ENCODE peak calls at places on chromosomes 1 and 21, in four cellular contexts. One of them, this sample, is unnamed. For H3K9me3, the result is how much of the 10 kb centered on the place peaks cover.

GRCh38 chr1:78650114-78650513 is 483 bp downstream of the IFI44 start:
- DNase-seq in HepG2: no peak
- DNase-seq in transverse colon: no peak
- DNase-seq in breast epithelium: no peak
- DNase-seq in this sample: no peak

GRCh38 chr1:159250817-159251216 is 46.1 kb downstream of the ACKR1 start:
- DNase-seq in HepG2: no peak
- DNase-seq in breast epithelium: no peak
- DNase-seq in transverse colon: no peak
- DNase-seq in this sample: no peak

GRCh38 chr1:33036051-33036525 is 595 bp downstream of the AK2 start:
- DNase-seq in breast epithelium: no peak
- DNase-seq in HepG2: peak
- DNase-seq in transverse colon: no peak
- DNase-seq in this sample: no peak

GRCh38 chr1:181335631-181336030 is 147.7 kb upstream of the CACNA1E start:
- DNase-seq in transverse colon: no peak
- DNase-seq in HepG2: no peak
- DNase-seq in breast epithelium: no peak
- DNase-seq in this sample: no peak

GRCh38 chr1:161088587-161089110 is 709 bp downstream of the NECTIN4 start:
- DNase-seq in transverse colon: no peak
- DNase-seq in HepG2: no peak
- DNase-seq in breast epithelium: no peak
- DNase-seq in this sample: no peak

GRCh38 chr1:27575861-27576331 is 28.0 kb downstream of the AHDC1 start:
- DNase-seq in HepG2: peak
- DNase-seq in breast epithelium: no peak
- DNase-seq in transverse colon: peak
- DNase-seq in this sample: peak

GRCh38 chr1:2466834-2467554 is 9.1 kb upstream of the PLCH2 start:
- DNase-seq in transverse colon: no peak
- DNase-seq in HepG2: no peak
- DNase-seq in breast epithelium: no peak
- DNase-seq in this sample: no peak

GRCh38 chr1:232193451-232193783 is 436.5 kb downstream of the SIPA1L2 start:
- DNase-seq in transverse colon: no peak
- DNase-seq in breast epithelium: no peak
- DNase-seq in HepG2: no peak
- DNase-seq in this sample: no peak

GRCh38 chr21:38323721-38324591 is 67.2 kb downstream of the KCNJ15 start:
- DNase-seq in HepG2: no peak
- DNase-seq in transverse colon: no peak
- DNase-seq in breast epithelium: no peak
- DNase-seq in this sample: peak

GRCh38 chr1:12001996-12002493 is 17.3 kb upstream of the MIIP start:
- DNase-seq in HepG2: no peak
- DNase-seq in transverse colon: no peak
- DNase-seq in breast epithelium: no peak
- DNase-seq in this sample: no peak

GRCh38 chr1:227316941-227317540 is 1.3 kb downstream of the CDC42BPA start:
- DNase-seq in HepG2: no peak
- DNase-seq in transverse colon: no peak
- DNase-seq in breast epithelium: no peak
- DNase-seq in this sample: no peak

GRCh38 chr21:33968082-33968997 is 52.7 kb upstream of the ATP5PO start:
- DNase-seq in breast epithelium: no peak
- DNase-seq in transverse colon: peak
- DNase-seq in HepG2: peak
- DNase-seq in this sample: no peak

GRCh38 chr1:221204055-221204833 is 325.0 kb downstream of the HLX start:
- DNase-seq in transverse colon: no peak
- DNase-seq in breast epithelium: no peak
- DNase-seq in HepG2: no peak
- DNase-seq in this sample: no peak

GRCh38 chr1:73943270-73943669 is 254.7 kb downstream of the LRRIQ3 start:
- DNase-seq in transverse colon: no peak
- DNase-seq in HepG2: no peak
- DNase-seq in breast epithelium: no peak
- DNase-seq in this sample: no peak

GRCh38 chr1:58911841-58912553 is 128.2 kb upstream of the JUN start:
- DNase-seq in HepG2: no peak
- DNase-seq in transverse colon: no peak
- DNase-seq in breast epithelium: no peak
- DNase-seq in this sample: peak

GRCh38 chr1:176540428-176540827 is 77.5 kb downstream of the PAPPA2 start:
- DNase-seq in HepG2: no peak
- DNase-seq in breast epithelium: no peak
- DNase-seq in transverse colon: no peak
- DNase-seq in this sample: no peak

GRCh38 chr1:58852731-58853485 is 69.1 kb upstream of the JUN start:
- DNase-seq in transverse colon: no peak
- DNase-seq in HepG2: no peak
- DNase-seq in breast epithelium: no peak
- DNase-seq in this sample: no peak

GRCh38 chr21:40404319-40404906 is 442.5 kb downstream of the DSCAM start:
- DNase-seq in breast epithelium: no peak
- DNase-seq in transverse colon: no peak
- DNase-seq in HepG2: no peak
- DNase-seq in this sample: no peak

GRCh38 chr1:59018860-59019259 is 235.0 kb upstream of the JUN start:
- DNase-seq in transverse colon: no peak
- DNase-seq in HepG2: no peak
- DNase-seq in breast epithelium: no peak
- DNase-seq in this sample: no peak

GRCh38 chr1:56456426-56457101 is 122.8 kb downstream of the PLPP3 start:
- DNase-seq in breast epithelium: no peak
- DNase-seq in transverse colon: no peak
- DNase-seq in HepG2: peak
- DNase-seq in this sample: no peak

GRCh38 chr1:29416825-29417557 is 180.7 kb downstream of the PTPRU start:
- DNase-seq in transverse colon: no peak
- DNase-seq in breast epithelium: no peak
- DNase-seq in HepG2: no peak
- DNase-seq in this sample: no peak

GRCh38 chr1:202205523-202206190 is 12.1 kb downstream of the LGR6 start:
- DNase-seq in transverse colon: no peak
- DNase-seq in HepG2: no peak
- DNase-seq in breast epithelium: no peak
- DNase-seq in this sample: no peak

GRCh38 chr1:167221126-167221803 is 579 bp downstream of the POU2F1 start:
- DNase-seq in transverse colon: no peak
- DNase-seq in breast epithelium: no peak
- DNase-seq in HepG2: no peak
- DNase-seq in this sample: no peak

GRCh38 chr21:42062543-42063022 is 8.5 kb upstream of the UMODL1 start:
- DNase-seq in transverse colon: peak
- DNase-seq in HepG2: no peak
- DNase-seq in breast epithelium: no peak
- DNase-seq in this sample: no peak

GRCh38 chr1:39668111-39668510 is 3.8 kb downstream of the NT5C1A start:
- DNase-seq in breast epithelium: no peak
- DNase-seq in HepG2: no peak
- DNase-seq in transverse colon: no peak
- DNase-seq in this sample: no peak

GRCh38 chr1:234746798-234747196 is 136.8 kb upstream of the IRF2BP2 start:
- DNase-seq in HepG2: no peak
- DNase-seq in transverse colon: no peak
- DNase-seq in breast epithelium: peak
- DNase-seq in this sample: no peak

GRCh38 chr1:97797403-97798183 is 123.2 kb downstream of the DPYD start:
- DNase-seq in breast epithelium: no peak
- DNase-seq in transverse colon: no peak
- DNase-seq in HepG2: no peak
- DNase-seq in this sample: no peak

GRCh38 chr21:35940074-35940927 is 120.0 kb downstream of the SETD4 start:
- DNase-seq in transverse colon: peak
- DNase-seq in breast epithelium: no peak
- DNase-seq in HepG2: peak
- DNase-seq in this sample: peak

GRCh38 chr21:46229133-46229922 is 754 bp upstream of the LSS start:
- DNase-seq in breast epithelium: no peak
- DNase-seq in transverse colon: no peak
- DNase-seq in HepG2: peak
- DNase-seq in this sample: no peak

GRCh38 chr1:234666206-234666605 is 56.2 kb upstream of the IRF2BP2 start:
- DNase-seq in breast epithelium: no peak
- DNase-seq in transverse colon: no peak
- DNase-seq in HepG2: no peak
- DNase-seq in this sample: peak

GRCh38 chr21:29289317-29289716 is 9.4 kb upstream of the BACH1 start:
- DNase-seq in HepG2: no peak
- DNase-seq in breast epithelium: no peak
- DNase-seq in transverse colon: no peak
- DNase-seq in this sample: no peak

GRCh38 chr1:91828583-91829281 is 57.2 kb downstream of the TGFBR3 start:
- DNase-seq in HepG2: no peak
- DNase-seq in transverse colon: no peak
- DNase-seq in breast epithelium: no peak
- DNase-seq in this sample: no peak

GRCh38 chr1:68201546-68202238 is 30.6 kb downstream of the WLS start:
- DNase-seq in HepG2: no peak
- DNase-seq in breast epithelium: no peak
- DNase-seq in transverse colon: no peak
- DNase-seq in this sample: no peak
- TF ChIP-seq POLR2AphosphoS5 in HepG2: no peak
- TF ChIP-seq POLR2AphosphoS5 in breast epithelium: no peak
- TF ChIP-seq POLR2AphosphoS5 in transverse colon: no peak
- TF ChIP-seq POLR2AphosphoS5 in this sample: no peak

GRCh38 chr1:13628218-13628617 is 44.6 kb downstream of the PDPN start:
- DNase-seq in HepG2: no peak
- DNase-seq in breast epithelium: no peak
- DNase-seq in transverse colon: no peak
- DNase-seq in this sample: no peak

GRCh38 chr1:13623021-13623637 is 39.5 kb downstream of the PDPN start:
- DNase-seq in breast epithelium: no peak
- DNase-seq in transverse colon: no peak
- DNase-seq in HepG2: no peak
- DNase-seq in this sample: no peak

GRCh38 chr1:13620825-13621224 is 37.2 kb downstream of the PDPN start:
- DNase-seq in breast epithelium: peak
- DNase-seq in transverse colon: no peak
- DNase-seq in HepG2: no peak
- DNase-seq in this sample: no peak

GRCh38 chr1:13627128-13627527 is 43.5 kb downstream of the PDPN start:
- DNase-seq in breast epithelium: no peak
- DNase-seq in HepG2: no peak
- DNase-seq in transverse colon: no peak
- DNase-seq in this sample: no peak

DNA sequence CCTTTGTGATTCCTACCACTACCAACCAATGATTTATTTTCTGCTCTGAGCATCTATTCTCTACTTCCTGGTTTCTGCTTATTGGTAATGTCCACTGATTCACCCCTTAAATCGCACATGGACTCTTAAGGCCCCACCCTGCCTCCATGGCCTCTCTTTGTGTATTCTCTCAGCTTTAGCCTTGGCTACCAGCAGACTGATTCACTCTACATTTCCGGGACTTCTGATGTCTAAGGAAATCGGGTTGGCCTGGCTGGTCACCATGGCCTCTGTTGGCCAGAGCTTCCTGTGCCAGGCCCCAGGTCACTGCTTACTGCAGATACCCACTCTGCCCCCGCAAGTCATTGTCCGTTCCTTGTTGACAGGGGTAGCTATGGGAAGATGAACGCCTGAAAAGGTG is 40.9 kb downstream of the PDPN start:
- DNase-seq in breast epithelium: no peak
- DNase-seq in transverse colon: no peak
- DNase-seq in HepG2: no peak
- DNase-seq in this sample: no peak
- H3K9me3 ChIP-seq in breast epithelium: under half
- H3K9me3 ChIP-seq in transverse colon: under half
- H3K9me3 ChIP-seq in HepG2: under half
- H3K9me3 ChIP-seq in this sample: under half

GRCh38 chr1:204441558-204441957 is 29.9 kb upstream of the PPP1R15B start:
- DNase-seq in breast epithelium: no peak
- DNase-seq in HepG2: no peak
- DNase-seq in transverse colon: no peak
- DNase-seq in this sample: no peak

GRCh38 chr1:204435886-204436271 is 24.3 kb upstream of the PPP1R15B start:
- DNase-seq in transverse colon: no peak
- DNase-seq in breast epithelium: no peak
- DNase-seq in HepG2: no peak
- DNase-seq in this sample: no peak

GRCh38 chr1:204437796-204438570 is 26.4 kb upstream of the PPP1R15B start:
- DNase-seq in breast epithelium: no peak
- DNase-seq in transverse colon: no peak
- DNase-seq in HepG2: no peak
- DNase-seq in this sample: no peak

GRCh38 chr1:204439976-204440375 is 28.4 kb upstream of the PPP1R15B start:
- DNase-seq in HepG2: no peak
- DNase-seq in transverse colon: no peak
- DNase-seq in breast epithelium: no peak
- DNase-seq in this sample: no peak

DNA sequence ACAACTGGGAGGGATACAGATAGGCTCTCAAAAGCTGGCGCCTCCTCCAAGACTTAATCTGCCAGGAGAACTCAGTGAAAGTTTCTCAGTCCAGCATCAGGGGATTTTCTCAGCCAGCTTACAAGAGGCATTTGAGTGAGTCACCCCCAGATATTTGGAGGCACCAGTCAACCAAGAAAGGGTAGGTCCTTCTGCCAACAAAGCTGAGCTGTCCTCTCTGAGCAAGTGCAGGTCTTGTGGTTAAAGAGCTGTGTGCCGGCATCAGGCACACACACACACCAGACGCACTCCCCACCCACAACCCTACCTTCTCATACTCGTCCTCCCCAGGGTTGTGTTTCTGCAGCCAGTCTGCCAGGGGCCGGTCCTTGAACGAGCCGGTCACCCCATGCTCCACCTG is 27.0 kb upstream of the PPP1R15B start:
- DNase-seq in breast epithelium: no peak
- DNase-seq in transverse colon: no peak
- DNase-seq in HepG2: no peak
- DNase-seq in this sample: no peak
- TF ChIP-seq POLR2AphosphoS5 in breast epithelium: no peak
- TF ChIP-seq POLR2AphosphoS5 in transverse colon: peak
- TF ChIP-seq POLR2AphosphoS5 in HepG2: no peak
- TF ChIP-seq POLR2AphosphoS5 in this sample: peak

DNA sequence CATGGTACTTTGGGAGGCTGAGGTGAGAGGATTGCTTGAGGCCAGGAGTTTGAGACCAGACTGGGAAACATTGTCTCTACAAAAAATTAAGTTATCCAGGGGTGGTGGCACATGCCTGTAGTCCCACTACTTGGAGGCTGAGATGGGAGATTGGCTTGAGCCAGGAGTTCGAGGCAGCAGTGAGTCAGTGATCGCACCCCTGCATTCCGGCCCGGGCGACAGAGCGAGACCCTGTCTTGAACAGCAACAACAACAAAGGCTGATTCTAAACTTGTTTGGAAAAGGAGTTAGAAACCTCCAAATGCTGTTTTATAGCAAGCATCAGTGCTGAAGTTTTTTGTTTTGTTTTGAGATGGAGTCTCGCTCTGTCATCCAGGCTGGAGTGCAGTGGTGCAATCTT is 14.7 kb downstream of the LYPD8 start:
- DNase-seq in HepG2: no peak
- DNase-seq in transverse colon: no peak
- DNase-seq in breast epithelium: no peak
- DNase-seq in this sample: no peak
- H3K9me3 ChIP-seq in HepG2: under half
- H3K9me3 ChIP-seq in transverse colon: under half
- H3K9me3 ChIP-seq in breast epithelium: under half
- H3K9me3 ChIP-seq in this sample: under half

This sample was measured in esophagus muscularis mucosa.